ENCODE peak calls at places on chromosomes 7 and 10, in six cellular contexts. Q is H1, L is K562, Z is SK-N-SH, O is HepG2, N is GM12878. G is an unnamed sample.

GRCh38 chr7:143405158-143405557 is 3.5 kb downstream of the EPHA1 start:
- DNase-seq in N (no peak), Z (peak), L (no peak), O (no peak), Q (no peak), G (no peak)

GRCh38 chr10:5282137-5282536 is 82.6 kb upstream of the UCN3 start:
- DNase-seq in L (no peak), Q (no peak), O (no peak), N (no peak), Z (no peak), G (no peak)

GRCh38 chr10:86349474-86349873 is 17.1 kb downstream of the GRID1 start:
- DNase-seq in N (no peak), Q (peak), Z (peak), L (peak), O (peak), G (no peak)

GRCh38 chr7:27032843-27033242 is 63.0 kb downstream of the HOXA1 start:
- DNase-seq in N (no peak), Z (no peak), Q (no peak), L (no peak), O (no peak), G (no peak)

GRCh38 chr10:130495891-130496642 is 359.9 kb downstream of the GLRX3 start:
- DNase-seq in Z (no peak), L (peak), O (peak), N (no peak), Q (no peak), G (no peak)

GRCh38 chr7:23967949-23968599 is 258.1 kb downstream of the STK31 start:
- DNase-seq in Z (no peak), N (no peak), L (no peak), Q (no peak), O (no peak), G (no peak)

GRCh38 chr10:14611971-14612693 is 162.6 kb downstream of the FAM107B start:
- DNase-seq in N (no peak), Q (no peak), L (no peak), O (peak), Z (no peak), G (no peak)

GRCh38 chr10:13991353-13991752 is 339.4 kb downstream of the FRMD4A start:
- DNase-seq in L (no peak), N (no peak), Q (no peak), O (no peak), Z (no peak), G (no peak)

GRCh38 chr7:726854-727103 is 280 bp downstream of the DNAAF5 start:
- DNase-seq in Q (no peak), O (no peak), Z (no peak), N (no peak), L (no peak), G (peak)

GRCh38 chr7:727104-727805 is at the start of gene PRKAR1B:
- DNase-seq in O (no peak), N (no peak), Z (peak), L (peak), Q (no peak), G (peak)

GRCh38 chr7:728602-729001 is 1.5 kb upstream of the PRKAR1B start:
- DNase-seq in Z (no peak), L (no peak), O (no peak), N (no peak), Q (no peak), G (no peak)

GRCh38 chr7:729154-730000 is 2.3 kb upstream of the PRKAR1B start:
- DNase-seq in O (no peak), Q (no peak), L (no peak), Z (no peak), N (no peak), G (no peak)

DNA sequence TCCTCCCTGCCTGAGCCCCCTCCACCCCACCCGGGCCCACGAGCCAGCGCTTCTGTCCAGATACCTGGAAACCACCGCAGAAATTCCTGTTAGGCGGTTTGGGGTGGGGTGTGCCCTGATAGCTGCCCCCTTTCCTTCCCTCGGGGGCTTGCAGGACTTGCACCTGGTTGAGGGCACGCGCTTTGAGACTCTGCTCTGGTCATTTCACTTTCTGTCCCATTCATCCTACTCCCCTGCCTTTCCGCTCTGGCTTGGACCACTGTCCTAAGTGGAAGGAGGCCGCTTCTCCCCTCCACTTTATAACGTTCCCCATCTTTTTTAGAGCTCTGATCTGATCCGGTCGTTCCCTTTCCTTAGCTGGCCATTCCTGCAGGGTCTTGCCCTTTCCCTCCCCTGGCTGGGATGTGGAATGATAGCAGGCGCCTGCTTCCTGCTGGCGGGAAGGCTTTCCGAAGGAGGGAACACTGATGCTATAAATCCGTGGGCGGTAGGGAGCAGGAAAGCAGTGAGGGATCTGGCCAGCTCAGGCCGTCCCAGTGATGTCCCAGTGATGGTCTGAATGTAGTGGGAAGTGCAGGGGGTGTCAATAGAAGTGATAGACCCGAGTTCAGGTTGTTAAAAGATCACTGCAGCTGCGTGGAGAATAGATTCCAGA is 852 bp upstream of the PRKAR1B start:
- DNase-seq in N (no peak), Z (peak), Q (no peak), L (peak), O (no peak), G (no peak)
- H3K4me3 ChIP-seq in N (peak), Z (peak), Q (peak), L (peak), O (peak), G (peak)

DNA sequence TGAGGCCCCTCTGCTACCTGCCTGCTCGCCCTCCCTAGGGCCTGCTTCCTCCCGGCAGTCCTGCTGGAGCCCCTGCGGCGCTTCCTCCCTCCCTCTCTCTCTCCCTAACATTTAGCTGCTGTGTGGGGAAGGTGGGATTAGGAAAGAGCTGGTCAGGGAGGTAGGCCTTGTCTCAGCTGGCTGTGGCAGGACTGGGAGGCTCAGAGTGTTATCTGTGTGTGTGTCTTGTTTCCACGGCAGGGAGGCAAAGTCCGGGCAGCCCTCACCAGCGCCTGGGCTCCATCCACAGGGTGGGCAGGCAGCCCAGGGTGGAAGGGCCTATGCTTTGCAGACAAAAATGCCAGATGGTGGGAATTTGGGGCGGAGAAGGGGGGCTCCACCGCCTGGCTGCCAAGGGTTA is 105.7 kb downstream of the RPS24 start:
- DNase-seq in Q (no peak), Z (peak), O (peak), L (no peak), N (no peak), G (no peak)
- TF ChIP-seq GABPA in Q (no peak), Z (no peak), O (no peak), L (no peak), N (no peak), G (no peak)

DNA sequence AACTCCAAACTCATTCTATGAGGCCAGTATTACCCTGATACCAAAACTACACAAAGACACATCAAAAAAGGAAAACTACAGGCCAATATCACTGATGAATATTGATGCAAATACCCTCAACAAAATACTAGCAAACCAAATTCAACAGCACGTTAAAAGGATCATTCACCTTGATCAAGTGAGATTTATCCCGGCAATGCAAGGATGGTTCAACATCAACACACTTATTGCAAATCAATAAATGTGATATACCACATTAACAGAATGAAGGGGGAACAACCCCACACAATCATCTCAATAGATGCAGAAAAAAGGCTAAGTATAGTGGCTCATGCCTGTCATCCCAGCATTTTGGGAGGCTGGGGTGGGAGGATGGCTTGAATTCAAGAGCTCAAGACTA is 19.9 kb downstream of the IDE start:
- DNase-seq in O (no peak), N (no peak), Q (no peak), Z (no peak), L (no peak), G (no peak)
- H3K4me3 ChIP-seq in O (no peak), N (no peak), Q (no peak), Z (no peak), L (no peak), G (no peak)

GRCh38 chr10:30436200-30436599 is 2.2 kb downstream of the MAP3K8 start:
- DNase-seq in Q (peak), O (no peak), Z (no peak), N (no peak), L (peak), G (peak)
- TF ChIP-seq GABPA in Q (no peak), O (no peak), Z (no peak), N (no peak), L (no peak), G (no peak)